ENCODE peak calls at places on chromosomes 5 and 9, in seven cellular contexts. K is endothelial cell of umbilical vein, F is IMR-90, C is right lobe of liver, R is tibial nerve, J is stomach, H is transverse colon. Z is an unnamed sample.

GRCh38 chr9:21813575-21814473 is 11.4 kb downstream of the MTAP start:
- DNase-seq in K (peak), F (peak), C (no peak), R (no peak), J (peak), H (peak), Z (peak)

GRCh38 chr5:100479079-100479688 is 56.0 kb upstream of the FAM174A start:
- DNase-seq in K (peak), F (peak), C (no peak), R (no peak), J (no peak), H (no peak), Z (peak)

GRCh38 chr9:111857555-111858211 is 38.9 kb upstream of the UGCG start:
- DNase-seq in K (no peak), F (no peak), C (no peak), R (no peak), J (no peak), H (no peak), Z (no peak)

GRCh38 chr9:33166263-33167083 is 663 bp downstream of the B4GALT1 start:
- DNase-seq in K (peak), F (no peak), C (peak), R (no peak), J (peak), H (peak), Z (peak)

GRCh38 chr5:45113726-45114125 is 305.0 kb downstream of the MRPS30 start:
- DNase-seq in K (no peak), F (no peak), C (no peak), R (no peak), J (no peak), H (no peak), Z (no peak)

GRCh38 chr9:15606667-15607472 is 54.0 kb downstream of the CCDC171 start:
- DNase-seq in K (peak), F (peak), C (no peak), R (no peak), J (no peak), H (no peak), Z (peak)

GRCh38 chr5:32217886-32218396 is 43.8 kb upstream of the GOLPH3 start:
- DNase-seq in K (no peak), F (no peak), C (no peak), R (no peak), J (no peak), H (peak), Z (peak)

GRCh38 chr5:166436857-166437256 is 1854.6 kb upstream of the WWC1 start:
- DNase-seq in K (no peak), F (no peak), C (no peak), R (no peak), J (no peak), H (no peak), Z (no peak)

GRCh38 chr5:42950466-42951168 is 89.5 kb downstream of the ANXA2R start:
- DNase-seq in K (peak), F (peak), C (peak), R (peak), J (peak), H (peak), Z (peak)

GRCh38 chr5:42951169-42951846 is 88.8 kb downstream of the ANXA2R start:
- DNase-seq in K (peak), F (peak), C (peak), R (no peak), J (peak), H (peak), Z (peak)

GRCh38 chr5:42952575-42952974 is 87.5 kb downstream of the ANXA2R start:
- DNase-seq in K (peak), F (no peak), C (no peak), R (no peak), J (no peak), H (no peak), Z (no peak)

GRCh38 chr5:42953061-42953460 is 87.1 kb downstream of the ANXA2R start:
- DNase-seq in K (peak), F (peak), C (no peak), R (no peak), J (no peak), H (no peak), Z (peak)

DNA sequence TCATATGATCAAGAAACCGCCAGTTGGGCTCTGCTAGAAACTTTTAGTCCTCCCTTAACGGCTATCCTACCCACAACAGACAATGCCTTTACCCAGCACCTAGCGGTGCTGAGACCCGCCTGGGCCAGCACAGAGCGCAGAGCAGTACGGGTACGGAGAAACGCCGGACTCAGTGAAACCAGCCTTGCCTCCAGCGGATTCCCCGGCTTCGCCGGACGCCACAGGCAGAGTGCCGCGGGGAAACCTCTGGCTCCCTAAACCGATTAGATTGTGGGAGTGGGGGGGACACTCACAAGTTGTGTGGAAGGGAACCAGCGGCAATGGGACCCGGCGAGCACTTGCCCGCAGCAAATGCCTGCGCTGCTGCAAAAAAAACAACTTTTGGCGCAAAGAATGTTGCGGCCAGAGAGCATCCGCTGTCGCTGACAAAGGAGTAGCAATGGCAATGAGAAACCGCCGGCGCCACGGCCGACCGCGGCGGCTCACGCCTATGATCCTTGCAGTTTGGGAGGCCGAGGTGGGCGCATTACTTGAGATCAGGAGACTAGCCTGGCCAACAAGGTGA is 88.2 kb downstream of the ANXA2R start:
- DNase-seq in K (peak), F (peak), C (peak), R (no peak), J (peak), H (peak), Z (peak)
- TF ChIP-seq POLR2A in K (no peak), F (no peak), C (no peak), R (no peak), J (no peak), H (no peak), Z (peak)

GRCh38 chr5:147404706-147405105 is 105.2 kb downstream of the DPYSL3 start:
- DNase-seq in K (no peak), F (no peak), C (no peak), R (no peak), J (no peak), H (no peak), Z (no peak)
- TF ChIP-seq POLR2A in K (no peak), F (no peak), C (no peak), R (no peak), J (no peak), H (no peak), Z (no peak)

GRCh38 chr5:69265931-69266330 is 31.2 kb downstream of the CDK7 start:
- DNase-seq in K (no peak), F (no peak), C (no peak), R (no peak), J (no peak), H (no peak), Z (peak)

GRCh38 chr5:69257577-69257976 is 22.9 kb downstream of the CDK7 start:
- DNase-seq in K (no peak), F (no peak), C (no peak), R (no peak), J (no peak), H (no peak), Z (no peak)

DNA sequence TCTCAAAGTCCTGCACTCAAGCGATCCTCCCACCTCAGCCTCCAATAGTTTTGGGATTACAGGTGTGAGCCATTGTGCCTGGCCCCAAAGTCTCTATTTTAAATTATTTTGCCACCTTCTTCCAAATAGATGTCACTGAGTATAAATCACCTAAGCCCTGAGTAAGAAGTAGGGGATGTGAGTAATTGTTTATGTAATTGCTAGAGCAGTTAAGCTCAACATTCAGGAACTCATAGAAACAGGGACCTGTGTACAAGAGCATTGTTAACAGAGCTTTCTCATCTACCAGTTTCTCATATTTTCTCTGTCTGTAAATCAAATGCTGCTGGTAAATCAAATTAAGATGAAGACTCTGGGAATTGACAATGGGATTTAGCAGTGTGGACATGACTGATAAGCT is 26.3 kb downstream of the CDK7 start:
- DNase-seq in K (peak), F (peak), C (no peak), R (no peak), J (no peak), H (no peak), Z (no peak)
- TF ChIP-seq POLR2A in K (no peak), F (no peak), C (no peak), R (no peak), J (no peak), H (no peak), Z (no peak)

GRCh38 chr9:104142799-104143553 is 48.9 kb downstream of the SMC2 start:
- DNase-seq in K (no peak), F (no peak), C (no peak), R (no peak), J (no peak), H (no peak), Z (no peak)
- TF ChIP-seq POLR2A in K (no peak), F (no peak), C (no peak), R (no peak), J (no peak), H (no peak), Z (no peak)

GRCh38 chr5:52800394-52801213 is 12.9 kb downstream of the ITGA1 start:
- DNase-seq in K (peak), F (peak), C (peak), R (peak), J (peak), H (peak), Z (peak)
- TF ChIP-seq POLR2A in K (no peak), F (no peak), C (peak), R (no peak), J (no peak), H (no peak), Z (peak)

Z was measured in erythroblast.